ENCODE peak calls at places on chromosomes 3 and 15, in eight cellular contexts. V is RKO; N is activated naive CD8-positive, alpha-beta T cell treated with anti-CD3 and anti-CD28 coated beads, Interleukin-2, amount 50 U/mL, for 16 hours; X is stimulated activated CD4-positive, alpha-beta T cell treated with anti-CD3 and anti-CD28 coated beads, Interleukin-2, amount 100 ng/mL, for 48 hours; U is activated effector memory CD4-positive, alpha-beta T cell treated with anti-CD3 and anti-CD28 coated beads, Interleukin-2, amount 50 U/mL, for 16 hours; Y is NCI-H69; I is uterus; T is GM12865. O is an unnamed sample.

GRCh38 chr3:132535575-132536441 is 61.3 kb upstream of the ACKR4 start:
- DNase-seq in V (peak; percentile 87), N (peak; percentile 37), X (peak; percentile 48), U (peak; percentile 76), Y (peak; percentile 57), I (peak; percentile 81), T (peak; percentile 84), O (peak; percentile 85)

GRCh38 chr15:51144021-51144532 is 49.4 kb upstream of the TNFAIP8L3 start:
- DNase-seq in V (no peak), N (no peak), X (no peak), U (no peak), Y (no peak), I (peak; percentile 33), T (no peak), O (no peak)

GRCh38 chr15:75178171-75178937 is 23.3 kb upstream of the C15orf39 start:
- DNase-seq in V (no peak), N (no peak), X (no peak), U (no peak), Y (peak; percentile 79), I (peak; percentile 72), T (no peak), O (peak; percentile 51)

GRCh38 chr15:92848852-92849598 is 51.1 kb upstream of the CHD2 start:
- DNase-seq in V (no peak), N (no peak), X (peak; percentile 21), U (peak; percentile 66), Y (no peak), I (no peak), T (peak; percentile 87), O (peak; percentile 43)

GRCh38 chr15:64532921-64533320 is 72.5 kb downstream of the ZNF609 start:
- DNase-seq in V (no peak), N (no peak), X (peak; percentile 11), U (no peak), Y (no peak), I (no peak), T (no peak), O (no peak)

GRCh38 chr3:32392530-32393302 is 1.1 kb downstream of the CMTM7 start:
- DNase-seq in V (peak; percentile 83), N (no peak), X (no peak), U (peak; percentile 73), Y (no peak), I (peak; percentile 65), T (no peak), O (no peak)

GRCh38 chr15:40110866-40111550 is 2.3 kb upstream of the BMF start:
- DNase-seq in V (no peak), N (no peak), X (no peak), U (peak; percentile 31), Y (no peak), I (no peak), T (no peak), O (no peak)

GRCh38 chr15:74423443-74424257 is 10.1 kb downstream of the SEMA7A start:
- DNase-seq in V (no peak), N (no peak), X (no peak), U (no peak), Y (no peak), I (no peak), T (no peak), O (no peak)

GRCh38 chr15:92958105-92958504 is 58.0 kb downstream of the CHD2 start:
- DNase-seq in V (peak; percentile 30), N (peak; percentile 17), X (peak; percentile 30), U (peak; percentile 80), Y (no peak), I (no peak), T (no peak), O (no peak)

GRCh38 chr3:21273256-21273999 is 477.6 kb downstream of the ZNF385D start:
- DNase-seq in V (no peak), N (no peak), X (no peak), U (no peak), Y (no peak), I (no peak), T (no peak), O (no peak)

GRCh38 chr3:157067114-157067513 is 92.8 kb downstream of the CCNL1 start:
- DNase-seq in V (no peak), N (no peak), X (no peak), U (no peak), Y (no peak), I (no peak), T (peak; percentile 62), O (peak; percentile 37)

GRCh38 chr3:65851827-65852226 is 186.9 kb downstream of the MAGI1 start:
- DNase-seq in V (no peak), N (no peak), X (no peak), U (no peak), Y (no peak), I (no peak), T (no peak), O (no peak)

GRCh38 chr15:39079296-39079834 is 501.5 kb upstream of the THBS1 start:
- DNase-seq in V (peak; percentile 7), N (no peak), X (no peak), U (no peak), Y (no peak), I (no peak), T (no peak), O (no peak)

GRCh38 chr15:57025264-57025939 is 107.0 kb downstream of the TCF12 start:
- DNase-seq in V (no peak), N (no peak), X (no peak), U (no peak), Y (no peak), I (no peak), T (no peak), O (no peak)

GRCh38 chr15:49452595-49452994 is 29.6 kb downstream of the FGF7 start:
- DNase-seq in V (no peak), N (no peak), X (no peak), U (no peak), Y (no peak), I (no peak), T (no peak), O (no peak)

GRCh38 chr15:88249220-88249619 is 7.3 kb downstream of the NTRK3 start:
- DNase-seq in V (no peak), N (no peak), X (no peak), U (no peak), Y (no peak), I (peak; percentile 60), T (no peak), O (no peak)

GRCh38 chr15:48086582-48086981 is 34.2 kb upstream of the SLC24A5 start:
- DNase-seq in V (no peak), N (no peak), X (no peak), U (no peak), Y (no peak), I (no peak), T (no peak), O (no peak)

GRCh38 chr3:52703356-52703755 is 2.2 kb downstream of the GLT8D1 start:
- DNase-seq in V (no peak), N (no peak), X (no peak), U (no peak), Y (no peak), I (no peak), T (no peak), O (no peak)

GRCh38 chr3:27561591-27561990 is 77.4 kb upstream of the SLC4A7 start:
- DNase-seq in V (no peak), N (no peak), X (no peak), U (no peak), Y (no peak), I (no peak), T (no peak), O (no peak)

GRCh38 chr3:64166584-64167155 is 58.6 kb downstream of the PRICKLE2 start:
- DNase-seq in V (no peak), N (no peak), X (no peak), U (no peak), Y (peak; percentile 48), I (no peak), T (no peak), O (no peak)

GRCh38 chr15:63157891-63158431 is 684 bp upstream of the RPS27L start:
- DNase-seq in V (peak; percentile 88), N (no peak), X (peak; percentile 14), U (peak; percentile 68), Y (peak; percentile 65), I (peak; percentile 70), T (peak; percentile 69), O (peak; percentile 76)

GRCh38 chr15:62742409-62743171 is 300.0 kb upstream of the TPM1 start:
- DNase-seq in V (peak; percentile 78), N (no peak), X (peak; percentile 18), U (peak; percentile 74), Y (peak; percentile 83), I (peak; percentile 82), T (peak; percentile 65), O (peak; percentile 69)

GRCh38 chr3:102240720-102241119 is 194.1 kb upstream of the ZPLD1 start:
- DNase-seq in V (no peak), N (no peak), X (no peak), U (no peak), Y (no peak), I (no peak), T (no peak), O (no peak)

GRCh38 chr3:105527949-105528348 is 161.2 kb downstream of the ALCAM start:
- DNase-seq in V (peak; percentile 49), N (no peak), X (no peak), U (no peak), Y (peak; percentile 94), I (no peak), T (peak; percentile 44), O (no peak)

GRCh38 chr15:40379853-40380252 is 2.7 kb upstream of the KNSTRN start:
- DNase-seq in V (peak; percentile 90), N (no peak), X (no peak), U (no peak), Y (no peak), I (peak; percentile 38), T (no peak), O (no peak)

GRCh38 chr3:9345041-9345440 is 17.8 kb upstream of the THUMPD3 start:
- DNase-seq in V (no peak), N (no peak), X (no peak), U (no peak), Y (peak; percentile 1), I (no peak), T (no peak), O (no peak)

GRCh38 chr15:39887211-39887610 is 32.9 kb downstream of the GPR176 start:
- DNase-seq in V (no peak), N (no peak), X (no peak), U (no peak), Y (peak; percentile 47), I (no peak), T (no peak), O (no peak)

GRCh38 chr3:25783661-25784512 is 644 bp upstream of the NGLY1 start:
- DNase-seq in V (peak; percentile 49), N (no peak), X (no peak), U (no peak), Y (peak; percentile 82), I (peak; percentile 49), T (peak; percentile 46), O (peak; percentile 80)

GRCh38 chr3:139300416-139300815 is 43.4 kb upstream of the MRPS22 start:
- DNase-seq in V (no peak), N (no peak), X (no peak), U (no peak), Y (no peak), I (no peak), T (no peak), O (no peak)

GRCh38 chr3:160314949-160315348 is 84.1 kb downstream of the IFT80 start:
- DNase-seq in V (no peak), N (no peak), X (no peak), U (no peak), Y (no peak), I (no peak), T (no peak), O (no peak)

GRCh38 chr15:77577350-77577749 is 55.4 kb downstream of the LINGO1 start:
- DNase-seq in V (no peak), N (no peak), X (no peak), U (no peak), Y (no peak), I (no peak), T (no peak), O (no peak)

GRCh38 chr15:100926258-100926657 is 7.1 kb downstream of the LRRK1 start:
- DNase-seq in V (no peak), N (no peak), X (no peak), U (no peak), Y (no peak), I (no peak), T (peak; percentile 70), O (peak; percentile 84)

GRCh38 chr3:65146149-65146548 is 458.3 kb upstream of the ADAMTS9 start:
- DNase-seq in V (no peak), N (no peak), X (no peak), U (no peak), Y (no peak), I (no peak), T (no peak), O (no peak)

GRCh38 chr3:195613468-195614069 is 29.8 kb upstream of the APOD start:
- DNase-seq in V (no peak), N (no peak), X (no peak), U (peak; percentile 47), Y (no peak), I (no peak), T (no peak), O (no peak)